ENCODE peak calls at places on chromosomes 1 and 21, in seven cellular contexts. One of them, this sample, is unnamed. For H3K27me3, the result is how much of the 10 kb centered on the place peaks cover.

GRCh38 chr1:53376041-53376461 is 48.2 kb upstream of the LRP8 start:
- DNase-seq in astrocyte: no peak
- DNase-seq in GM06990: no peak
- DNase-seq in fibroblast of lung: no peak
- DNase-seq in brain microvascular endothelial cell: no peak
- DNase-seq in GM23338: peak
- DNase-seq in endodermal cell: peak
- DNase-seq in this sample: no peak

GRCh38 chr1:76281306-76281705 is 206.8 kb downstream of the ST6GALNAC3 start:
- DNase-seq in astrocyte: no peak
- DNase-seq in GM06990: no peak
- DNase-seq in fibroblast of lung: no peak
- DNase-seq in brain microvascular endothelial cell: no peak
- DNase-seq in GM23338: no peak
- DNase-seq in endodermal cell: no peak
- DNase-seq in this sample: no peak

GRCh38 chr1:233364695-233365539 is 37.4 kb downstream of the MAP3K21 start:
- DNase-seq in astrocyte: no peak
- DNase-seq in GM06990: no peak
- DNase-seq in fibroblast of lung: peak
- DNase-seq in brain microvascular endothelial cell: no peak
- DNase-seq in GM23338: peak
- DNase-seq in endodermal cell: no peak
- DNase-seq in this sample: peak

GRCh38 chr1:210437111-210437510 is 108.4 kb downstream of the HHAT start:
- DNase-seq in astrocyte: no peak
- DNase-seq in GM06990: no peak
- DNase-seq in fibroblast of lung: no peak
- DNase-seq in brain microvascular endothelial cell: peak
- DNase-seq in GM23338: no peak
- DNase-seq in endodermal cell: no peak
- DNase-seq in this sample: no peak

GRCh38 chr1:54168206-54168965 is 15.6 kb upstream of the CDCP2 start:
- DNase-seq in astrocyte: no peak
- DNase-seq in GM06990: no peak
- DNase-seq in fibroblast of lung: no peak
- DNase-seq in brain microvascular endothelial cell: no peak
- DNase-seq in GM23338: no peak
- DNase-seq in endodermal cell: no peak
- DNase-seq in this sample: peak

GRCh38 chr1:178931843-178932551 is 61.1 kb upstream of the ANGPTL1 start:
- DNase-seq in astrocyte: no peak
- DNase-seq in GM06990: no peak
- DNase-seq in fibroblast of lung: peak
- DNase-seq in brain microvascular endothelial cell: peak
- DNase-seq in GM23338: no peak
- DNase-seq in endodermal cell: no peak
- DNase-seq in this sample: no peak

GRCh38 chr1:15383810-15384209 is 25.9 kb upstream of the EFHD2 start:
- DNase-seq in astrocyte: no peak
- DNase-seq in GM06990: no peak
- DNase-seq in fibroblast of lung: no peak
- DNase-seq in brain microvascular endothelial cell: no peak
- DNase-seq in GM23338: no peak
- DNase-seq in endodermal cell: no peak
- DNase-seq in this sample: no peak

GRCh38 chr1:151892190-151892589 is 17.1 kb downstream of the THEM4 start:
- DNase-seq in astrocyte: peak
- DNase-seq in GM06990: no peak
- DNase-seq in fibroblast of lung: peak
- DNase-seq in brain microvascular endothelial cell: peak
- DNase-seq in GM23338: no peak
- DNase-seq in endodermal cell: no peak
- DNase-seq in this sample: no peak

GRCh38 chr21:45845790-45846130 is 135.8 kb upstream of the COL6A1 start:
- DNase-seq in astrocyte: no peak
- DNase-seq in GM06990: no peak
- DNase-seq in fibroblast of lung: no peak
- DNase-seq in brain microvascular endothelial cell: no peak
- DNase-seq in GM23338: no peak
- DNase-seq in endodermal cell: peak
- DNase-seq in this sample: no peak

GRCh38 chr1:31939484-31940329 is 1.5 kb upstream of the PTP4A2 start:
- DNase-seq in astrocyte: peak
- DNase-seq in GM06990: peak
- DNase-seq in fibroblast of lung: peak
- DNase-seq in brain microvascular endothelial cell: peak
- DNase-seq in GM23338: peak
- DNase-seq in endodermal cell: peak
- DNase-seq in this sample: peak

GRCh38 chr1:115827452-115827851 is 13.5 kb downstream of the NHLH2 start:
- DNase-seq in astrocyte: no peak
- DNase-seq in GM06990: no peak
- DNase-seq in fibroblast of lung: no peak
- DNase-seq in brain microvascular endothelial cell: no peak
- DNase-seq in GM23338: no peak
- DNase-seq in endodermal cell: no peak
- DNase-seq in this sample: no peak

GRCh38 chr1:115830963-115831362 is 10.0 kb downstream of the NHLH2 start:
- DNase-seq in astrocyte: no peak
- DNase-seq in GM06990: no peak
- DNase-seq in fibroblast of lung: no peak
- DNase-seq in brain microvascular endothelial cell: no peak
- DNase-seq in GM23338: peak
- DNase-seq in endodermal cell: peak
- DNase-seq in this sample: peak

GRCh38 chr1:115829023-115829674 is 11.8 kb downstream of the NHLH2 start:
- DNase-seq in astrocyte: peak
- DNase-seq in GM06990: no peak
- DNase-seq in fibroblast of lung: peak
- DNase-seq in brain microvascular endothelial cell: peak
- DNase-seq in GM23338: peak
- DNase-seq in endodermal cell: peak
- DNase-seq in this sample: peak

GRCh38 chr1:115828101-115829022 is 12.6 kb downstream of the NHLH2 start:
- DNase-seq in astrocyte: no peak
- DNase-seq in GM06990: no peak
- DNase-seq in fibroblast of lung: no peak
- DNase-seq in brain microvascular endothelial cell: peak
- DNase-seq in GM23338: peak
- DNase-seq in endodermal cell: peak
- DNase-seq in this sample: no peak

GRCh38 chr1:115829947-115830346 is 11.0 kb downstream of the NHLH2 start:
- DNase-seq in astrocyte: no peak
- DNase-seq in GM06990: no peak
- DNase-seq in fibroblast of lung: no peak
- DNase-seq in brain microvascular endothelial cell: no peak
- DNase-seq in GM23338: peak
- DNase-seq in endodermal cell: peak
- DNase-seq in this sample: no peak
- H3K27me3 ChIP-seq in astrocyte: under half
- H3K27me3 ChIP-seq in GM06990: under half
- H3K27me3 ChIP-seq in fibroblast of lung: under half
- H3K27me3 ChIP-seq in brain microvascular endothelial cell: under half
- H3K27me3 ChIP-seq in GM23338: under half
- H3K27me3 ChIP-seq in endodermal cell: under half
- H3K27me3 ChIP-seq in this sample: under half

GRCh38 chr1:110134050-110134595 is 16.2 kb upstream of the SLC6A17 start:
- DNase-seq in astrocyte: no peak
- DNase-seq in GM06990: no peak
- DNase-seq in fibroblast of lung: no peak
- DNase-seq in brain microvascular endothelial cell: no peak
- DNase-seq in GM23338: no peak
- DNase-seq in endodermal cell: no peak
- DNase-seq in this sample: no peak

GRCh38 chr1:110130989-110131388 is 18.7 kb downstream of the UBL4B start:
- DNase-seq in astrocyte: no peak
- DNase-seq in GM06990: no peak
- DNase-seq in fibroblast of lung: no peak
- DNase-seq in brain microvascular endothelial cell: no peak
- DNase-seq in GM23338: no peak
- DNase-seq in endodermal cell: no peak
- DNase-seq in this sample: no peak

GRCh38 chr1:110133436-110133835 is 16.9 kb upstream of the SLC6A17 start:
- DNase-seq in astrocyte: no peak
- DNase-seq in GM06990: no peak
- DNase-seq in fibroblast of lung: peak
- DNase-seq in brain microvascular endothelial cell: no peak
- DNase-seq in GM23338: no peak
- DNase-seq in endodermal cell: no peak
- DNase-seq in this sample: no peak

GRCh38 chr1:110132682-110133081 is 17.6 kb upstream of the SLC6A17 start:
- DNase-seq in astrocyte: no peak
- DNase-seq in GM06990: no peak
- DNase-seq in fibroblast of lung: no peak
- DNase-seq in brain microvascular endothelial cell: no peak
- DNase-seq in GM23338: no peak
- DNase-seq in endodermal cell: no peak
- DNase-seq in this sample: no peak

GRCh38 chr1:110130113-110130591 is 17.9 kb downstream of the UBL4B start:
- DNase-seq in astrocyte: no peak
- DNase-seq in GM06990: no peak
- DNase-seq in fibroblast of lung: no peak
- DNase-seq in brain microvascular endothelial cell: no peak
- DNase-seq in GM23338: peak
- DNase-seq in endodermal cell: peak
- DNase-seq in this sample: no peak
- TF ChIP-seq CTCF in astrocyte: no peak
- TF ChIP-seq CTCF in GM06990: peak
- TF ChIP-seq CTCF in fibroblast of lung: no peak
- TF ChIP-seq CTCF in brain microvascular endothelial cell: no peak
- TF ChIP-seq CTCF in GM23338: peak
- TF ChIP-seq CTCF in endodermal cell: peak
- TF ChIP-seq CTCF in this sample: peak

GRCh38 chr1:145978477-145978859 is 14.0 kb downstream of the POLR3GL start:
- DNase-seq in astrocyte: no peak
- DNase-seq in GM06990: peak
- DNase-seq in fibroblast of lung: no peak
- DNase-seq in brain microvascular endothelial cell: no peak
- DNase-seq in GM23338: no peak
- DNase-seq in endodermal cell: no peak
- DNase-seq in this sample: no peak

GRCh38 chr1:145975216-145975615 is 10.7 kb downstream of the POLR3GL start:
- DNase-seq in astrocyte: no peak
- DNase-seq in GM06990: no peak
- DNase-seq in fibroblast of lung: no peak
- DNase-seq in brain microvascular endothelial cell: no peak
- DNase-seq in GM23338: no peak
- DNase-seq in endodermal cell: peak
- DNase-seq in this sample: no peak

GRCh38 chr1:145978860-145979745 is 14.6 kb downstream of the POLR3GL start:
- DNase-seq in astrocyte: peak
- DNase-seq in GM06990: peak
- DNase-seq in fibroblast of lung: peak
- DNase-seq in brain microvascular endothelial cell: peak
- DNase-seq in GM23338: peak
- DNase-seq in endodermal cell: peak
- DNase-seq in this sample: peak

GRCh38 chr1:145977486-145978476 is 13.3 kb downstream of the POLR3GL start:
- DNase-seq in astrocyte: peak
- DNase-seq in GM06990: peak
- DNase-seq in fibroblast of lung: peak
- DNase-seq in brain microvascular endothelial cell: peak
- DNase-seq in GM23338: peak
- DNase-seq in endodermal cell: peak
- DNase-seq in this sample: peak

DNA sequence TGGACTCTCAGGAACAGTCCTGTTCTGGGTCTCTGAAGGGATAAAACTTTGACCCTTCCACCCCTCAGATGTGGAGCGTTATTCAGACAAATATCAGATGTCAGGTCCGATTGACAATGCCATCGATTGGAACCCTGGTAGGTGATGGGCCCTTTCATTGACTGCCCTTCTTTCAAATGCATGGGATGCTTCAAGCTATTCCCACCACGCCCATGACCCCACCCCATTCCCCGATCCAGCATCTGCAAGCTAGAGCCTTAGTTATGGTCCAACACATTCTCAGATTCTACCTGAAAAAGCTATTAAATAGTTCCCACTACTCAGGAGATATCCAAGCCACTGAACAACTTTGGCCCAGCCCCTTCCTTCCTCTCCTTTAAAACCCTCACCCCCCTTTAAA is 12.5 kb downstream of the POLR3GL start:
- DNase-seq in astrocyte: no peak
- DNase-seq in GM06990: no peak
- DNase-seq in fibroblast of lung: no peak
- DNase-seq in brain microvascular endothelial cell: no peak
- DNase-seq in GM23338: no peak
- DNase-seq in endodermal cell: no peak
- DNase-seq in this sample: no peak
- H3K4me3 ChIP-seq in astrocyte: no peak
- H3K4me3 ChIP-seq in GM06990: no peak
- H3K4me3 ChIP-seq in fibroblast of lung: no peak
- H3K4me3 ChIP-seq in brain microvascular endothelial cell: no peak
- H3K4me3 ChIP-seq in GM23338: peak
- H3K4me3 ChIP-seq in endodermal cell: no peak
- H3K4me3 ChIP-seq in this sample: no peak

GRCh38 chr1:203316626-203317093 is 11.3 kb downstream of the BTG2 start:
- DNase-seq in astrocyte: peak
- DNase-seq in GM06990: no peak
- DNase-seq in fibroblast of lung: peak
- DNase-seq in brain microvascular endothelial cell: no peak
- DNase-seq in GM23338: no peak
- DNase-seq in endodermal cell: no peak
- DNase-seq in this sample: no peak

GRCh38 chr1:203321273-203322052 is 16.1 kb downstream of the BTG2 start:
- DNase-seq in astrocyte: no peak
- DNase-seq in GM06990: no peak
- DNase-seq in fibroblast of lung: no peak
- DNase-seq in brain microvascular endothelial cell: no peak
- DNase-seq in GM23338: no peak
- DNase-seq in endodermal cell: no peak
- DNase-seq in this sample: no peak

GRCh38 chr1:203320546-203321272 is 15.4 kb downstream of the BTG2 start:
- DNase-seq in astrocyte: peak
- DNase-seq in GM06990: peak
- DNase-seq in fibroblast of lung: peak
- DNase-seq in brain microvascular endothelial cell: no peak
- DNase-seq in GM23338: peak
- DNase-seq in endodermal cell: peak
- DNase-seq in this sample: peak

GRCh38 chr1:203317429-203318228 is 12.3 kb downstream of the BTG2 start:
- DNase-seq in astrocyte: no peak
- DNase-seq in GM06990: no peak
- DNase-seq in fibroblast of lung: no peak
- DNase-seq in brain microvascular endothelial cell: no peak
- DNase-seq in GM23338: no peak
- DNase-seq in endodermal cell: no peak
- DNase-seq in this sample: no peak

GRCh38 chr1:203318229-203318517 is 12.9 kb downstream of the BTG2 start:
- DNase-seq in astrocyte: no peak
- DNase-seq in GM06990: no peak
- DNase-seq in fibroblast of lung: no peak
- DNase-seq in brain microvascular endothelial cell: no peak
- DNase-seq in GM23338: no peak
- DNase-seq in endodermal cell: no peak
- DNase-seq in this sample: no peak
- H3K27me3 ChIP-seq in astrocyte: under half
- H3K27me3 ChIP-seq in GM06990: under half
- H3K27me3 ChIP-seq in fibroblast of lung: under half
- H3K27me3 ChIP-seq in brain microvascular endothelial cell: under half
- H3K27me3 ChIP-seq in GM23338: half or more
- H3K27me3 ChIP-seq in endodermal cell: under half
- H3K27me3 ChIP-seq in this sample: under half

GRCh38 chr1:177185209-177185608 is 14.5 kb downstream of the BRINP2 start:
- DNase-seq in astrocyte: no peak
- DNase-seq in GM06990: no peak
- DNase-seq in fibroblast of lung: no peak
- DNase-seq in brain microvascular endothelial cell: peak
- DNase-seq in GM23338: peak
- DNase-seq in endodermal cell: peak
- DNase-seq in this sample: peak
- TF ChIP-seq CTCF in astrocyte: peak
- TF ChIP-seq CTCF in GM06990: peak
- TF ChIP-seq CTCF in fibroblast of lung: peak
- TF ChIP-seq CTCF in brain microvascular endothelial cell: peak
- TF ChIP-seq CTCF in GM23338: peak
- TF ChIP-seq CTCF in endodermal cell: peak
- TF ChIP-seq CTCF in this sample: peak

This sample was measured in bronchial epithelial cell.